ENCODE peak calls at places on chromosomes 5 and 9, in seven cellular contexts. T, D, I, A, V, Y and K are unnamed samples.

GRCh38 chr5:18792145-18792544 is 1157.9 kb downstream of the TAF11L14 start:
- DNase-seq in T (no peak), Y (no peak), D (no peak), I (no peak), A (no peak), V (no peak), K (no peak)

GRCh38 chr5:60339691-60340191 is 360.2 kb downstream of the DEPDC1B start:
- DNase-seq in V (no peak), T (no peak), Y (no peak), I (peak; percentile 15), D (no peak), A (no peak), K (no peak)

GRCh38 chr9:21689851-21690250 is 112.6 kb upstream of the MTAP start:
- DNase-seq in D (no peak), I (no peak), T (no peak), A (no peak), Y (no peak), V (no peak), K (no peak)

GRCh38 chr5:143413964-143414669 is 10.6 kb upstream of the NR3C1 start:
- DNase-seq in V (no peak), I (peak; percentile 20), Y (no peak), A (no peak), D (no peak), T (no peak), K (no peak)

GRCh38 chr9:136713555-136713949 is 1.2 kb downstream of the DIPK1B start:
- DNase-seq in Y (peak; percentile 79), A (peak; percentile 58), T (no peak), I (no peak), D (no peak), V (peak; percentile 82), K (no peak)

GRCh38 chr5:168598639-168599038 is 19.5 kb upstream of the PANK3 start:
- DNase-seq in D (no peak), Y (no peak), V (no peak), A (no peak), T (no peak), I (no peak), K (no peak)

GRCh38 chr5:131246515-131246914 is 17.3 kb upstream of the CDC42SE2 start:
- DNase-seq in T (no peak), D (no peak), I (no peak), A (no peak), Y (no peak), V (no peak), K (no peak)

GRCh38 chr5:150022163-150022540 is 21.6 kb downstream of the HMGXB3 start:
- DNase-seq in A (no peak), I (no peak), T (peak; percentile 83), V (no peak), Y (no peak), D (peak; percentile 87), K (peak; percentile 47)

GRCh38 chr5:52007230-52007858 is 624.1 kb downstream of the ISL1 start:
- DNase-seq in A (no peak), I (no peak), Y (no peak), T (peak; percentile 16), V (no peak), D (peak; percentile 38), K (no peak)

GRCh38 chr9:19496321-19496720 is 87.5 kb downstream of the ACER2 start:
- DNase-seq in I (no peak), V (no peak), Y (no peak), A (no peak), T (no peak), D (no peak), K (no peak)

GRCh38 chr9:3401556-3401955 is 124.2 kb downstream of the RFX3 start:
- DNase-seq in V (no peak), D (no peak), T (peak; percentile 31), I (no peak), A (no peak), Y (no peak), K (no peak)

GRCh38 chr5:88677943-88678779 is 204.8 kb downstream of the MEF2C start:
- DNase-seq in D (no peak), T (no peak), V (peak; percentile 47), I (no peak), A (no peak), Y (peak; percentile 46), K (no peak)
- H3K4me3 ChIP-seq in D (no peak overlapping the region), T (no peak overlapping the region), V (no peak overlapping the region), I (peak overlapping the region; percentile 1), A (no peak overlapping the region), Y (no peak overlapping the region), K (no peak overlapping the region)

GRCh38 chr9:113148377-113148715 is 2.5 kb upstream of the SLC31A2 start:
- DNase-seq in T (no peak), D (no peak), A (no peak), V (no peak), Y (no peak), I (no peak), K (no peak)

GRCh38 chr9:113148996-113149960 is 1.5 kb upstream of the SLC31A2 start:
- DNase-seq in T (no peak), Y (no peak), I (no peak), V (no peak), D (no peak), A (no peak), K (no peak)

GRCh38 chr9:113152699-113153098 is 1.9 kb downstream of the SLC31A2 start:
- DNase-seq in V (no peak), A (no peak), Y (no peak), T (no peak), D (no peak), I (no peak), K (no peak)

GRCh38 chr9:113151696-113152630 is 1.2 kb downstream of the SLC31A2 start:
- DNase-seq in T (no peak), I (peak; percentile 29), Y (no peak), A (no peak), V (no peak), D (no peak), K (no peak)

DNA sequence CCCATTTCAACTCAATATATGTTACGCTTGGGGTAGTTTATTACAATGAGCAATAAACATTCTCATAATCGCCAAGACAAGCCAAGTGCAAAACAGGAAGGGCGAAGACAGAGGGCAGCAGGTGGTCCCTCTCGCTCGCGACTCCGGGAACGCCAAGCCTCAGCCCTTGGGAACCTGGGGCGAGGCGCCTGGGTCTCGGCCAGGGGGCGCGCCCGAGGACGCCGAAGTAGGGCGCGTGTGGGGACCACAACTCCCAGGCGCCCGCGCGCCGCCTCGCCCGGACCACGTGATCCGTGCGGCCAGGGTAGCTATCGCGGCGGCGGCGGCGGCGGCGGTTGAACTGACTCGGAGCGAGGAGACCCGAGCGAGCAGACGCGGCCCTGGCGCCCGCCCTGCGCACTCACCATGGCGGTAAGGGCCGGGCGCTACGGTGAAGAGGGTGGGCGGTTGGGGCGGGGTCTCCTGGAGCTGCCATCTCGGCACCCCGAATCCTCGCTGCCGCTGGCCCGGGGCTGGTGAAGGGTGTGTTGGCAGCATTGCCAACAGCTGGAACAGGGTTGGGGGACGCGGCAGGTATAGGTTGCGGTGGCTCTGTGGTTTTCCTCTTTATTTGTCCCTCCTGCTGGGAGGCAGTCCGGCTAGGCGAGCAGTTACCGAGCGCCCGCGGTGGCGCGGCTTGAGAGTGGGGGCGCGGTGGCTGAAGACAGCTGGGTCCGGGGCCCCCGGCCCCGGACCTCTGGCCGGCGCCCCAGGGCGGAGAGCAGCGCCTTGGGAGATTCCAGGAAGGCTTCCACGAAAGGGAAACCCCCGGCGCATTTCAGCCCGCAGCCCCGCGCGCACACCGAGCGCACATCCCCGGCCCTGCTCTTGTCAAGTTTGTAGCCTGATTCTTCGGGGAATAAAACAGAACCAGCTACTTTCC is at the start of gene SLC31A2:
- DNase-seq in V (peak; percentile 96), Y (peak; percentile 99), D (peak; percentile 72), I (peak; percentile 93), T (peak; percentile 68), A (peak; percentile 91), K (peak; percentile 32)
- H3K27ac ChIP-seq in V (peak within 1 kb of the TSS; percentile 84), Y (peak within 1 kb of the TSS; percentile 92), D (peak within 1 kb of the TSS; percentile 35), I (peak within 1 kb of the TSS; percentile 83), T (peak within 1 kb of the TSS; percentile 17), A (peak within 1 kb of the TSS; percentile 77), K (no peak within 1 kb of the TSS)

GRCh38 chr5:133919148-133920136 is 49.0 kb downstream of the C5orf15 start:
- DNase-seq in A (no peak), T (no peak), Y (no peak), V (no peak), I (no peak), D (no peak), K (no peak)
- TF ChIP-seq CTCF in A (no peak), T (peak; percentile 23), Y (no peak), V (no peak), I (no peak), D (no peak), K (peak; percentile 12)

GRCh38 chr5:141398608-141399007 is 861 bp downstream of the PCDHGB5 start:
- DNase-seq in T (no peak), A (no peak), V (no peak), D (no peak), I (no peak), Y (no peak), K (no peak)

GRCh38 chr5:141399555-141400258 is 2.0 kb downstream of the PCDHGB5 start:
- DNase-seq in A (no peak), Y (no peak), I (no peak), V (no peak), D (no peak), T (no peak), K (no peak)

GRCh38 chr5:141403387-141403786 is 809 bp downstream of the PCDHGA9 start:
- DNase-seq in D (no peak), A (no peak), Y (peak; percentile 77), I (no peak), V (no peak), T (no peak), K (no peak)

GRCh38 chr5:141402553-141403328 is at the start of gene PCDHGA9:
- DNase-seq in D (peak; percentile 40), I (no peak), A (no peak), T (peak; percentile 7), Y (peak; percentile 77), V (no peak), K (no peak)
- H3K4me3 ChIP-seq in D (peak within 1 kb of the TSS; percentile 24), I (peak within 1 kb of the TSS; percentile 44), A (no peak within 1 kb of the TSS), T (no peak within 1 kb of the TSS), Y (peak within 1 kb of the TSS; percentile 31), V (peak within 1 kb of the TSS; percentile 26), K (peak within 1 kb of the TSS; percentile 45)

GRCh38 chr9:122031806-122032205 is 61.3 kb downstream of the TTLL11 start:
- DNase-seq in T (no peak), V (no peak), D (no peak), A (no peak), Y (no peak), I (no peak), K (no peak)
- H3K27ac ChIP-seq in T (no peak overlapping the region), V (no peak overlapping the region), D (no peak overlapping the region), A (peak overlapping the region; percentile 82), Y (no peak overlapping the region), I (no peak overlapping the region), K (no peak overlapping the region)